ENCODE peak calls at places on chromosomes 16 and 17, in ten cellular contexts. Q is adrenal gland; N is CD8-positive, alpha-beta T cell; U is CD4-positive, alpha-beta memory T cell; Y is heart right ventricle; L is ascending aorta; G is mucosa of descending colon; W is K562; H is GM23248; D is H7. M is an unnamed sample. For H3K36me3, the result is how much of the 10 kb centered on the place peaks cover.

GRCh38 chr17:20073056-20073979 is 64.2 kb downstream of the SPECC1 start:
- DNase-seq in Q (peak), N (peak), U (peak), Y (peak), L (peak), G (peak), W (no peak), H (no peak), D (no peak), M (no peak)

GRCh38 chr16:89564476-89565255 is 4.2 kb downstream of the RPL13 start:
- DNase-seq in Q (no peak), N (no peak), U (no peak), Y (no peak), L (no peak), G (no peak), W (no peak), H (peak), D (no peak), M (no peak)

GRCh38 chr17:4267402-4267801 is 3.6 kb upstream of the ANKFY1 start:
- DNase-seq in Q (no peak), N (no peak), U (no peak), Y (no peak), L (no peak), G (no peak), W (no peak), H (no peak), D (no peak), M (no peak)

GRCh38 chr17:39663688-39664580 is 1.2 kb upstream of the TCAP start:
- DNase-seq in Q (peak), N (no peak), U (no peak), Y (peak), L (no peak), G (peak), W (peak), H (peak), D (peak), M (no peak)

GRCh38 chr16:9139965-9140364 is 48.5 kb downstream of the HAPSTR1 start:
- DNase-seq in Q (no peak), N (no peak), U (no peak), Y (no peak), L (no peak), G (no peak), W (peak), H (peak), D (peak), M (no peak)

GRCh38 chr16:75761111-75761510 is 34.8 kb upstream of the CPHXL start:
- DNase-seq in Q (no peak), N (no peak), U (peak), Y (no peak), L (no peak), G (no peak), W (no peak), H (peak), D (no peak), M (no peak)

GRCh38 chr16:78277374-78277773 is 177.9 kb downstream of the WWOX start:
- DNase-seq in Q (no peak), N (no peak), U (no peak), Y (no peak), L (no peak), G (no peak), W (no peak), H (no peak), D (peak), M (no peak)

GRCh38 chr17:53090770-53091169 is 732.0 kb upstream of the KIF2B start:
- DNase-seq in Q (no peak), N (no peak), U (no peak), Y (no peak), L (no peak), G (no peak), W (no peak), H (no peak), D (no peak), M (no peak)

GRCh38 chr17:32283745-32284207 is 18.1 kb downstream of the RHBDL3 start:
- DNase-seq in Q (no peak), N (no peak), U (no peak), Y (no peak), L (no peak), G (no peak), W (peak), H (peak), D (peak), M (no peak)

GRCh38 chr17:66312912-66313311 is 10.5 kb downstream of the PRKCA start:
- DNase-seq in Q (no peak), N (no peak), U (no peak), Y (no peak), L (no peak), G (no peak), W (no peak), H (no peak), D (no peak), M (no peak)

GRCh38 chr16:19766554-19766884 is 48.4 kb downstream of the IQCK start:
- DNase-seq in Q (no peak), N (no peak), U (no peak), Y (no peak), L (no peak), G (no peak), W (no peak), H (no peak), D (no peak), M (no peak)

GRCh38 chr16:57422026-57422944 is 17.7 kb downstream of the CCL17 start:
- DNase-seq in Q (no peak), N (no peak), U (no peak), Y (no peak), L (peak), G (no peak), W (peak), H (peak), D (peak), M (peak)

GRCh38 chr16:57610611-57611010 is 17.8 kb upstream of the ADGRG1 start:
- DNase-seq in Q (peak), N (no peak), U (no peak), Y (no peak), L (peak), G (no peak), W (no peak), H (no peak), D (no peak), M (no peak)

GRCh38 chr17:1486802-1487695 is 5.4 kb downstream of the MYO1C start:
- DNase-seq in Q (peak), N (peak), U (peak), Y (peak), L (peak), G (peak), W (peak), H (peak), D (peak), M (no peak)

GRCh38 chr16:9934723-9935508 is 247.3 kb downstream of the GRIN2A start:
- DNase-seq in Q (no peak), N (no peak), U (no peak), Y (peak), L (no peak), G (no peak), W (no peak), H (no peak), D (no peak), M (no peak)

GRCh38 chr17:29546085-29546484 is 20.8 kb downstream of the ABHD15 start:
- DNase-seq in Q (no peak), N (no peak), U (no peak), Y (no peak), L (no peak), G (no peak), W (peak), H (peak), D (no peak), M (no peak)

GRCh38 chr16:57481421-57481820 is 4.9 kb downstream of the DOK4 start:
- DNase-seq in Q (no peak), N (no peak), U (no peak), Y (no peak), L (no peak), G (peak), W (no peak), H (no peak), D (no peak), M (no peak)

GRCh38 chr16:87180069-87180468 is 137.1 kb downstream of the C16orf95 start:
- DNase-seq in Q (no peak), N (no peak), U (no peak), Y (no peak), L (no peak), G (no peak), W (no peak), H (no peak), D (no peak), M (no peak)

GRCh38 chr17:10285896-10286295 is 86.9 kb downstream of the MYH13 start:
- DNase-seq in Q (no peak), N (no peak), U (no peak), Y (no peak), L (no peak), G (no peak), W (no peak), H (no peak), D (no peak), M (no peak)

GRCh38 chr17:17883801-17884200 is 47.0 kb upstream of the SREBF1 start:
- DNase-seq in Q (no peak), N (no peak), U (no peak), Y (no peak), L (no peak), G (no peak), W (no peak), H (no peak), D (no peak), M (no peak)

GRCh38 chr17:27319536-27320221 is 25.8 kb downstream of the WSB1 start:
- DNase-seq in Q (peak), N (no peak), U (no peak), Y (peak), L (peak), G (no peak), W (no peak), H (peak), D (no peak), M (no peak)

GRCh38 chr17:40038882-40039513 is 15.2 kb downstream of the MED24 start:
- DNase-seq in Q (peak), N (no peak), U (no peak), Y (peak), L (peak), G (no peak), W (peak), H (peak), D (peak), M (peak)

GRCh38 chr17:64455993-64456885 is 7.3 kb downstream of the MILR1 start:
- DNase-seq in Q (no peak), N (no peak), U (peak), Y (no peak), L (no peak), G (no peak), W (no peak), H (no peak), D (no peak), M (no peak)

GRCh38 chr16:79261944-79262552 is 338.5 kb downstream of the MAF start:
- DNase-seq in Q (no peak), N (no peak), U (no peak), Y (no peak), L (no peak), G (no peak), W (no peak), H (no peak), D (no peak), M (no peak)

GRCh38 chr16:67441289-67441753 is 10.4 kb downstream of the HSD11B2 start:
- DNase-seq in Q (peak), N (no peak), U (no peak), Y (peak), L (no peak), G (peak), W (no peak), H (no peak), D (no peak), M (no peak)

GRCh38 chr17:41340934-41341861 is 9.4 kb downstream of the KRT33A start:
- DNase-seq in Q (no peak), N (peak), U (peak), Y (no peak), L (no peak), G (peak), W (no peak), H (no peak), D (no peak), M (no peak)

GRCh38 chr17:75130632-75131277 is 787 bp downstream of the NT5C start:
- DNase-seq in Q (peak), N (peak), U (peak), Y (no peak), L (no peak), G (peak), W (peak), H (peak), D (peak), M (peak)

GRCh38 chr16:66619036-66619435 is 14.5 kb downstream of the CMTM3 start:
- DNase-seq in Q (no peak), N (no peak), U (no peak), Y (no peak), L (no peak), G (no peak), W (no peak), H (peak), D (no peak), M (no peak)

GRCh38 chr16:66649636-66650205 is 45.2 kb downstream of the CMTM3 start:
- DNase-seq in Q (no peak), N (no peak), U (no peak), Y (no peak), L (no peak), G (no peak), W (no peak), H (no peak), D (no peak), M (no peak)

GRCh38 chr16:31132979-31133599 is 2.4 kb downstream of the PRSS8 start:
- DNase-seq in Q (no peak), N (no peak), U (no peak), Y (no peak), L (no peak), G (no peak), W (no peak), H (no peak), D (peak), M (no peak)

DNA sequence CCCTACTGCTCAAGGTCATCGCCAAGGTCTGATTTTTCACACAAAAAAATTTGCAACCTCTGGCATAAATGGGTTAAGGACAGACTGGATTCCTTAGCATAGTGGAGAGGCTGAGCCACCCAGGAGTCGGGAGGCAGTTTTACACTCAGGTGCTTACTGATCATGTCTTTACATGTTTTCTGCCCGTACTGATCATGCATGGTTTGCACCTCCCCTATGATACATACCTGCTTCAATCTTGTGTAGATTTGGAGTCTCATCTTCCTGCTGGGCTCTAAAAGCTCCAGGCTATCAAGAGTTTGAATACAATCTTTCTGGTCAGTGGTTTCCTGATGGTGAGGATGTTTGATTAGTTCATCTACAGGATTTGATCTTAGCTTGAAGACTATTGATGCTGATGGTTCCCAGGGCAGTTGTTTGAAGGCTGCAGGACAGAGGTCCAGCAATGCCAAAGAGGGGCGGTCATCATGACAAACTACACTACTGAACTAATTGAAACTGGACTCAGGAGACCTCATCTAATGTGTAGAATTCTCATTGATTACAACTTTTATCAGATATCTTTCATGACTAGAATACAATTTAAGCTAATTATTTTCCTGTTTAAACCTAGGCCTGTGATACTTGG is 6.9 kb downstream of the C1QBP start:
- DNase-seq in Q (no peak), N (no peak), U (no peak), Y (no peak), L (no peak), G (no peak), W (no peak), H (no peak), D (no peak), M (no peak)
- H3K36me3 ChIP-seq in Q (under half), N (half or more), U (half or more), Y (half or more), L (half or more), G (under half), W (half or more), H (under half), D (half or more), M (half or more)

GRCh38 chr16:25143898-25144297 is 32.4 kb downstream of the LCMT1 start:
- DNase-seq in Q (no peak), N (no peak), U (no peak), Y (no peak), L (no peak), G (no peak), W (no peak), H (peak), D (peak), M (no peak)
- H3K36me3 ChIP-seq in Q (under half), N (under half), U (under half), Y (half or more), L (half or more), G (under half), W (under half), H (under half), D (under half), M (half or more)

DNA sequence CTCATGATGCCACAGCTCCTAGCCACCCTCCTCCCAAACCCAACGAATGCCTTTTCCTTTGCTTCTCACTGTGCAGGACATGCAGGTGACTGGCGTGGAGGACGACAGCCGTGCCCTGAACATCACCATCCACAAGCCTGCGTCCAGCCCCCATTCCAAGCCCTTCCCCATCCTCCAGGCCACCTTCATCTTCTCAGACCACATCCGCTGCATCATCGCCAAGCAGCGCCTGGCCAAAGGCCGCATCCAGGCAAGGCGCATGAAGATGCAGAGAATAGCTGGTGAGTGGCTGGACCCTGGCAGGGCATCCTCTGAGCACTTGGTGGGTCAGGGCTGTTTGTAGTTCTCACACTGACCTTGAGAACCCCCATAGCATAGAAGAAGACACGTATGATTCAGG is 132.3 kb downstream of the SOCS1 start:
- DNase-seq in Q (no peak), N (no peak), U (no peak), Y (no peak), L (no peak), G (no peak), W (no peak), H (no peak), D (no peak), M (no peak)
- H3K36me3 ChIP-seq in Q (under half), N (under half), U (under half), Y (half or more), L (under half), G (under half), W (under half), H (under half), D (under half), M (under half)

DNA sequence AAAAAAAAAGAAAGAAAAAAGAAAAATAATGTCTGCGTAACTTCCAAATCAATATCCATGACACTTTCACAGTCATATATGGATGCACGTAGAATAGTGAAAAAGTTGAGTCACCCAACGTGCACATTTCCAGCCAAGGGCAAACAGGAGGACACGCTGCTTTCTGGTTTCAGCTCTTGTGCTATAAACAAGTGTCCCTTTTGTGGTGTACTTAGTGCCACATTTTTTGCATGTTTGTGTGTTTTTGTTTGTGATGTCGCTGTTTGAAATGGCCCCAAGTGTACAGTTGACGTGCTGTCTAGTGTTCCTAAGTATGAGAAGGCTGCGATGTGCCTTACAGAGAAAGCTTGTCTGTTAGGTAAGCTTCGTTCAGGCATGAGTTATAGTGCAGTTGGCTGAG is 2.9 kb downstream of the CHD9 start:
- DNase-seq in Q (no peak), N (no peak), U (no peak), Y (no peak), L (no peak), G (no peak), W (no peak), H (no peak), D (no peak), M (no peak)
- H3K36me3 ChIP-seq in Q (under half), N (under half), U (under half), Y (under half), L (under half), G (under half), W (under half), H (under half), D (under half), M (under half)

GRCh38 chr16:69318177-69318910 is 7.2 kb downstream of the VPS4A start:
- DNase-seq in Q (no peak), N (no peak), U (no peak), Y (no peak), L (peak), G (no peak), W (no peak), H (no peak), D (no peak), M (no peak)
- H3K36me3 ChIP-seq in Q (under half), N (half or more), U (half or more), Y (half or more), L (half or more), G (under half), W (half or more), H (under half), D (under half), M (half or more)